ENCODE peak calls at places on chromosomes 4 and X, in five cellular contexts. R, F, X, L and V are unnamed samples.

GRCh38 chr4:7076694-7077082 is 8.8 kb upstream of the GRPEL1 start:
- DNase-seq in R (no peak), F (no peak), X (no peak), L (no peak), V (no peak)

GRCh38 chr4:42361475-42361874 is 35.8 kb upstream of the SHISA3 start:
- DNase-seq in R (no peak), F (no peak), X (no peak), L (no peak), V (no peak)

GRCh38 chr4:151857368-151857767 is 96.6 kb upstream of the GATB start:
- DNase-seq in R (no peak), F (no peak), X (no peak), L (no peak), V (no peak)

GRCh38 chrX:70219938-70220764 is 14.3 kb upstream of the AWAT1 start:
- DNase-seq in R (no peak), F (peak), X (peak), L (no peak), V (no peak)

GRCh38 chr4:174314770-174315169 is 31.1 kb downstream of the CEP44 start:
- DNase-seq in R (no peak), F (no peak), X (no peak), L (no peak), V (no peak)

GRCh38 chr4:75630174-75630931 is at the start of gene CDKL2:
- DNase-seq in R (peak), F (peak), X (peak), L (peak), V (peak)

GRCh38 chr4:18961879-18962278 is 940.3 kb upstream of the LCORL start:
- DNase-seq in R (no peak), F (no peak), X (no peak), L (no peak), V (no peak)

GRCh38 chr4:78951862-78952472 is 12.7 kb upstream of the PAQR3 start:
- DNase-seq in R (no peak), F (peak), X (no peak), L (no peak), V (peak)

GRCh38 chr4:163681208-163681821 is 186.8 kb downstream of the TMA16 start:
- DNase-seq in R (no peak), F (no peak), X (no peak), L (no peak), V (peak)

GRCh38 chr4:144363890-144364289 is 223.4 kb upstream of the GYPA start:
- DNase-seq in R (no peak), F (no peak), X (no peak), L (no peak), V (no peak)

GRCh38 chrX:101450052-101450451 is 35.2 kb upstream of the ARMCX4 start:
- DNase-seq in R (no peak), F (no peak), X (no peak), L (no peak), V (no peak)

GRCh38 chr4:1494416-1495315 is 88.4 kb upstream of the NKX1-1 start:
- DNase-seq in R (no peak), F (no peak), X (no peak), L (no peak), V (no peak)

GRCh38 chr4:126547352-126547751 is 1085.4 kb upstream of the INTU start:
- DNase-seq in R (no peak), F (no peak), X (no peak), L (no peak), V (no peak)

GRCh38 chrX:154126101-154126500 is 17.9 kb upstream of the OPN1LW start:
- DNase-seq in R (no peak), F (no peak), X (no peak), L (no peak), V (no peak)